ENCODE peak calls at places on chromosome 22, in nine cellular contexts. One of them, this sample, is unnamed.

GRCh38 chr22:50206599-50206998 is 5.8 kb downstream of the SELENOO start:
- DNase-seq in cardiac muscle cell: no peak
- DNase-seq in thoracic aorta: no peak
- DNase-seq in heart left ventricle: peak
- DNase-seq in CD4-positive, alpha-beta memory T cell: no peak
- DNase-seq in RWPE1: no peak
- DNase-seq in Peyer's patch: no peak
- DNase-seq in naive thymus-derived CD4-positive, alpha-beta T cell: no peak
- DNase-seq in right cardiac atrium: peak
- DNase-seq in this sample: no peak

GRCh38 chr22:26553056-26553752 is 36.7 kb downstream of the TPST2 start:
- DNase-seq in right cardiac atrium: no peak
- DNase-seq in heart left ventricle: no peak
- DNase-seq in thoracic aorta: no peak
- DNase-seq in cardiac muscle cell: peak
- DNase-seq in Peyer's patch: no peak
- DNase-seq in naive thymus-derived CD4-positive, alpha-beta T cell: no peak
- DNase-seq in CD4-positive, alpha-beta memory T cell: no peak
- DNase-seq in RWPE1: peak
- DNase-seq in this sample: no peak

GRCh38 chr22:27267145-27267544 is 534.4 kb downstream of the MN1 start:
- DNase-seq in naive thymus-derived CD4-positive, alpha-beta T cell: no peak
- DNase-seq in cardiac muscle cell: no peak
- DNase-seq in RWPE1: no peak
- DNase-seq in right cardiac atrium: no peak
- DNase-seq in CD4-positive, alpha-beta memory T cell: no peak
- DNase-seq in thoracic aorta: no peak
- DNase-seq in heart left ventricle: no peak
- DNase-seq in Peyer's patch: no peak
- DNase-seq in this sample: no peak

GRCh38 chr22:49969751-49970527 is 9.4 kb downstream of the PIM3 start:
- DNase-seq in heart left ventricle: no peak
- DNase-seq in CD4-positive, alpha-beta memory T cell: no peak
- DNase-seq in right cardiac atrium: peak
- DNase-seq in RWPE1: no peak
- DNase-seq in Peyer's patch: peak
- DNase-seq in naive thymus-derived CD4-positive, alpha-beta T cell: no peak
- DNase-seq in thoracic aorta: peak
- DNase-seq in cardiac muscle cell: no peak
- DNase-seq in this sample: no peak

GRCh38 chr22:27732391-27732790 is 69.2 kb downstream of the MN1 start:
- DNase-seq in RWPE1: no peak
- DNase-seq in heart left ventricle: no peak
- DNase-seq in cardiac muscle cell: no peak
- DNase-seq in right cardiac atrium: no peak
- DNase-seq in CD4-positive, alpha-beta memory T cell: no peak
- DNase-seq in naive thymus-derived CD4-positive, alpha-beta T cell: no peak
- DNase-seq in thoracic aorta: no peak
- DNase-seq in Peyer's patch: no peak
- DNase-seq in this sample: no peak

GRCh38 chr22:25029181-25029580 is 76.7 kb downstream of the KIAA1671 start:
- DNase-seq in cardiac muscle cell: no peak
- DNase-seq in CD4-positive, alpha-beta memory T cell: no peak
- DNase-seq in RWPE1: no peak
- DNase-seq in naive thymus-derived CD4-positive, alpha-beta T cell: no peak
- DNase-seq in thoracic aorta: no peak
- DNase-seq in right cardiac atrium: no peak
- DNase-seq in heart left ventricle: no peak
- DNase-seq in Peyer's patch: no peak
- DNase-seq in this sample: no peak

GRCh38 chr22:21832291-21833290 is 34.9 kb downstream of the MAPK1 start:
- DNase-seq in naive thymus-derived CD4-positive, alpha-beta T cell: no peak
- DNase-seq in cardiac muscle cell: peak
- DNase-seq in thoracic aorta: no peak
- DNase-seq in RWPE1: no peak
- DNase-seq in heart left ventricle: no peak
- DNase-seq in right cardiac atrium: peak
- DNase-seq in CD4-positive, alpha-beta memory T cell: no peak
- DNase-seq in Peyer's patch: no peak
- DNase-seq in this sample: no peak

GRCh38 chr22:20566420-20567260 is 59.2 kb downstream of the MED15 start:
- DNase-seq in heart left ventricle: no peak
- DNase-seq in thoracic aorta: no peak
- DNase-seq in naive thymus-derived CD4-positive, alpha-beta T cell: peak
- DNase-seq in right cardiac atrium: peak
- DNase-seq in Peyer's patch: peak
- DNase-seq in cardiac muscle cell: peak
- DNase-seq in RWPE1: peak
- DNase-seq in CD4-positive, alpha-beta memory T cell: peak
- DNase-seq in this sample: no peak

GRCh38 chr22:37330200-37331033 is 48.1 kb downstream of the CYTH4 start:
- DNase-seq in RWPE1: peak
- DNase-seq in cardiac muscle cell: peak
- DNase-seq in thoracic aorta: no peak
- DNase-seq in Peyer's patch: peak
- DNase-seq in right cardiac atrium: no peak
- DNase-seq in naive thymus-derived CD4-positive, alpha-beta T cell: peak
- DNase-seq in heart left ventricle: no peak
- DNase-seq in CD4-positive, alpha-beta memory T cell: no peak
- DNase-seq in this sample: peak

GRCh38 chr22:26050079-26050478 is 119.2 kb upstream of the SEZ6L start:
- DNase-seq in heart left ventricle: no peak
- DNase-seq in naive thymus-derived CD4-positive, alpha-beta T cell: no peak
- DNase-seq in thoracic aorta: no peak
- DNase-seq in right cardiac atrium: no peak
- DNase-seq in cardiac muscle cell: no peak
- DNase-seq in RWPE1: no peak
- DNase-seq in Peyer's patch: no peak
- DNase-seq in CD4-positive, alpha-beta memory T cell: no peak
- DNase-seq in this sample: no peak

GRCh38 chr22:26502688-26503561 is 9.3 kb downstream of the TFIP11 start:
- DNase-seq in heart left ventricle: peak
- DNase-seq in naive thymus-derived CD4-positive, alpha-beta T cell: peak
- DNase-seq in cardiac muscle cell: peak
- DNase-seq in RWPE1: no peak
- DNase-seq in right cardiac atrium: peak
- DNase-seq in CD4-positive, alpha-beta memory T cell: peak
- DNase-seq in Peyer's patch: peak
- DNase-seq in thoracic aorta: no peak
- DNase-seq in this sample: peak

GRCh38 chr22:18114495-18114894 is 3.9 kb downstream of the TUBA8 start:
- DNase-seq in CD4-positive, alpha-beta memory T cell: no peak
- DNase-seq in heart left ventricle: no peak
- DNase-seq in naive thymus-derived CD4-positive, alpha-beta T cell: no peak
- DNase-seq in thoracic aorta: no peak
- DNase-seq in right cardiac atrium: no peak
- DNase-seq in cardiac muscle cell: no peak
- DNase-seq in Peyer's patch: no peak
- DNase-seq in RWPE1: no peak
- DNase-seq in this sample: no peak

GRCh38 chr22:47918276-47918928 is 1156.0 kb downstream of the TBC1D22A start:
- DNase-seq in CD4-positive, alpha-beta memory T cell: peak
- DNase-seq in thoracic aorta: no peak
- DNase-seq in naive thymus-derived CD4-positive, alpha-beta T cell: peak
- DNase-seq in Peyer's patch: peak
- DNase-seq in right cardiac atrium: no peak
- DNase-seq in cardiac muscle cell: no peak
- DNase-seq in RWPE1: no peak
- DNase-seq in heart left ventricle: no peak
- DNase-seq in this sample: no peak

GRCh38 chr22:49934144-49934890 is 15.9 kb downstream of the CRELD2 start:
- DNase-seq in Peyer's patch: peak
- DNase-seq in RWPE1: no peak
- DNase-seq in right cardiac atrium: peak
- DNase-seq in heart left ventricle: peak
- DNase-seq in cardiac muscle cell: no peak
- DNase-seq in CD4-positive, alpha-beta memory T cell: peak
- DNase-seq in thoracic aorta: no peak
- DNase-seq in naive thymus-derived CD4-positive, alpha-beta T cell: peak
- DNase-seq in this sample: no peak

GRCh38 chr22:25364281-25364680 is 144.8 kb downstream of the CRYBB2 start:
- DNase-seq in cardiac muscle cell: no peak
- DNase-seq in heart left ventricle: peak
- DNase-seq in naive thymus-derived CD4-positive, alpha-beta T cell: no peak
- DNase-seq in CD4-positive, alpha-beta memory T cell: no peak
- DNase-seq in RWPE1: no peak
- DNase-seq in thoracic aorta: no peak
- DNase-seq in Peyer's patch: no peak
- DNase-seq in right cardiac atrium: peak
- DNase-seq in this sample: no peak

GRCh38 chr22:28670691-28671261 is 8.9 kb downstream of the TTC28 start:
- DNase-seq in right cardiac atrium: no peak
- DNase-seq in CD4-positive, alpha-beta memory T cell: no peak
- DNase-seq in cardiac muscle cell: no peak
- DNase-seq in heart left ventricle: no peak
- DNase-seq in Peyer's patch: no peak
- DNase-seq in naive thymus-derived CD4-positive, alpha-beta T cell: no peak
- DNase-seq in RWPE1: no peak
- DNase-seq in thoracic aorta: no peak
- DNase-seq in this sample: no peak

GRCh38 chr22:49373801-49374226 is 453.9 kb downstream of the BRD1 start:
- DNase-seq in naive thymus-derived CD4-positive, alpha-beta T cell: no peak
- DNase-seq in right cardiac atrium: no peak
- DNase-seq in thoracic aorta: no peak
- DNase-seq in heart left ventricle: no peak
- DNase-seq in cardiac muscle cell: no peak
- DNase-seq in Peyer's patch: peak
- DNase-seq in RWPE1: no peak
- DNase-seq in CD4-positive, alpha-beta memory T cell: no peak
- DNase-seq in this sample: no peak

GRCh38 chr22:49243335-49243734 is 584.3 kb downstream of the BRD1 start:
- DNase-seq in RWPE1: no peak
- DNase-seq in naive thymus-derived CD4-positive, alpha-beta T cell: no peak
- DNase-seq in thoracic aorta: no peak
- DNase-seq in cardiac muscle cell: no peak
- DNase-seq in right cardiac atrium: no peak
- DNase-seq in CD4-positive, alpha-beta memory T cell: no peak
- DNase-seq in heart left ventricle: no peak
- DNase-seq in Peyer's patch: no peak
- DNase-seq in this sample: no peak

GRCh38 chr22:45280583-45280972 is 4.2 kb upstream of the UPK3A start:
- DNase-seq in Peyer's patch: no peak
- DNase-seq in thoracic aorta: no peak
- DNase-seq in naive thymus-derived CD4-positive, alpha-beta T cell: no peak
- DNase-seq in heart left ventricle: no peak
- DNase-seq in cardiac muscle cell: no peak
- DNase-seq in right cardiac atrium: no peak
- DNase-seq in CD4-positive, alpha-beta memory T cell: no peak
- DNase-seq in RWPE1: no peak
- DNase-seq in this sample: no peak
- H3K27ac ChIP-seq in Peyer's patch: peak
- H3K27ac ChIP-seq in thoracic aorta: peak
- H3K27ac ChIP-seq in naive thymus-derived CD4-positive, alpha-beta T cell: no peak
- H3K27ac ChIP-seq in heart left ventricle: peak
- H3K27ac ChIP-seq in cardiac muscle cell: no peak
- H3K27ac ChIP-seq in right cardiac atrium: no peak
- H3K27ac ChIP-seq in CD4-positive, alpha-beta memory T cell: no peak
- H3K27ac ChIP-seq in RWPE1: no peak
- H3K27ac ChIP-seq in this sample: no peak

GRCh38 chr22:23772315-23773246 is at the start of gene MMP11:
- DNase-seq in RWPE1: peak
- DNase-seq in heart left ventricle: peak
- DNase-seq in right cardiac atrium: peak
- DNase-seq in CD4-positive, alpha-beta memory T cell: peak
- DNase-seq in naive thymus-derived CD4-positive, alpha-beta T cell: peak
- DNase-seq in thoracic aorta: no peak
- DNase-seq in Peyer's patch: peak
- DNase-seq in cardiac muscle cell: peak
- DNase-seq in this sample: no peak
- H3K27ac ChIP-seq in RWPE1: peak
- H3K27ac ChIP-seq in heart left ventricle: peak
- H3K27ac ChIP-seq in right cardiac atrium: peak
- H3K27ac ChIP-seq in CD4-positive, alpha-beta memory T cell: no peak
- H3K27ac ChIP-seq in naive thymus-derived CD4-positive, alpha-beta T cell: peak
- H3K27ac ChIP-seq in thoracic aorta: no peak
- H3K27ac ChIP-seq in Peyer's patch: peak
- H3K27ac ChIP-seq in cardiac muscle cell: no peak
- H3K27ac ChIP-seq in this sample: no peak

DNA sequence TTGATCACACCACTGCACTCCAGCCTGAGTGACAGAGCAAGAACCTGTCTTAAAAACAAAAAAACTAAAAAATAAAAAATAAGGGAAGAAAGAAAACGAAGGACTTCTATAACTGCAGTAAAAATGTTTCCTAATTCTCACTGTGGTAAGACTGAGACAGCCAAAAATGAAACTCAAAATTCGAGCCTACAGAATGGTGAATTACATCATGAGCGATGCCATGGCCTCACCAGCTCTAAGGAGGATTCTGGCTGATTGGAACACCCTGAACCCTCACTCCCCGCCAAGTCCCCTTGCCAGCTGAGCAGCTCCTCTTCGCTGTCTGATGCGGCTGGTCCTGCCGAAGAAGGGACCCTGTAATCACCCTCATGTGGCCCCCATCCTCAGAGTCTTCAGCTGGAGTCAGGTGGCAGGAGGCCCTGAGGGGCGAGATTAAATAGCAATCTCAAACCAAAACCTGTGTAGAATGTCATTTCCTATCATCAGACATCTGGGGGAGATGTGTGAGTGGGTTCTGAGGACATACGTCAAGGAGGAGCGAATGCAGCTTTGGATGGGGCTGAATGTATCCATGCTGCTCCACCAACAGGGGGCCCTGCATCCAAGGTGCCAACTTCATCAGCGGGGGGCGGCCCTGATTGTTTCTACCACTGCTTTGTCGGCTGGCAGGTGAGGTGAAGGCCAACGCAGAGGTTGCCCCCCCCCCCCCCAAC is 29.2 kb downstream of the PDGFB start:
- DNase-seq in naive thymus-derived CD4-positive, alpha-beta T cell: peak
- DNase-seq in Peyer's patch: peak
- DNase-seq in heart left ventricle: no peak
- DNase-seq in right cardiac atrium: no peak
- DNase-seq in CD4-positive, alpha-beta memory T cell: peak
- DNase-seq in cardiac muscle cell: no peak
- DNase-seq in thoracic aorta: no peak
- DNase-seq in RWPE1: no peak
- DNase-seq in this sample: no peak
- H3K27ac ChIP-seq in naive thymus-derived CD4-positive, alpha-beta T cell: no peak
- H3K27ac ChIP-seq in Peyer's patch: no peak
- H3K27ac ChIP-seq in heart left ventricle: no peak
- H3K27ac ChIP-seq in right cardiac atrium: no peak
- H3K27ac ChIP-seq in CD4-positive, alpha-beta memory T cell: no peak
- H3K27ac ChIP-seq in cardiac muscle cell: no peak
- H3K27ac ChIP-seq in thoracic aorta: no peak
- H3K27ac ChIP-seq in RWPE1: peak
- H3K27ac ChIP-seq in this sample: peak

DNA sequence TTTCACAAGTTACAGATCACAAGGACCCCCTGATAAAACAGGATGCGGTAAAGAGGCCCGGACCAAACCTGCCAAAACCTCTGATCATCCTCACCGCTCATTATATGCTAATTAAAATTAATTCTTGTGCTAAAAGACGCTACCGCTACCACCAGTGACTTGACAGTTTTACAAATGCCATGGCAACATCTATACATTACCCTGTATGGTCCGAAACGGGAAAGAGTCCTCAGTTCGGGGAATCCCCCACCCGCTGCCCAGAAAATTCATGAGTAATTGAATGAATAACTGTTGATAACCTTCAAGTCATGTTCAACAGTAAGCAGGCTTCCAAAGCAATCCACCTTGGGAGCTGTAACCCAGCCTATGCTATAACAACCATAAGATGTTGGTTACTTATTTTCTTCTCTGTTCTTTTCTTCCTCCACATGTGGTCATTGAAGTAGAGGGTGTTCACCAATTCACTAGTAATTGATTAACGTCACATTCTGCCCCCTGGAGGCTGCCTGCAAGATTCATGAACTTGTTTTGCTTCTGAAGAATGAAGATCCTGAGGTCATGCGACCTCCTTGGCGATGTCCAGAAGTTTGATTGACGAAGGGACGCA is 20.6 kb downstream of the APOBEC3H start:
- DNase-seq in right cardiac atrium: peak
- DNase-seq in heart left ventricle: no peak
- DNase-seq in RWPE1: no peak
- DNase-seq in cardiac muscle cell: peak
- DNase-seq in CD4-positive, alpha-beta memory T cell: peak
- DNase-seq in Peyer's patch: peak
- DNase-seq in naive thymus-derived CD4-positive, alpha-beta T cell: peak
- DNase-seq in thoracic aorta: no peak
- DNase-seq in this sample: no peak
- H3K27ac ChIP-seq in right cardiac atrium: no peak
- H3K27ac ChIP-seq in heart left ventricle: no peak
- H3K27ac ChIP-seq in RWPE1: no peak
- H3K27ac ChIP-seq in cardiac muscle cell: no peak
- H3K27ac ChIP-seq in CD4-positive, alpha-beta memory T cell: peak
- H3K27ac ChIP-seq in Peyer's patch: no peak
- H3K27ac ChIP-seq in naive thymus-derived CD4-positive, alpha-beta T cell: no peak
- H3K27ac ChIP-seq in thoracic aorta: no peak
- H3K27ac ChIP-seq in this sample: no peak